ENCODE peak calls at places on chromosome 15, in seven cellular contexts. C, J, R, L, O, W and K are unnamed samples.

GRCh38 chr15:67049351-67050044 is 15.9 kb upstream of the SMAD3 start:
- DNase-seq in C (peak), J (no peak), R (no peak), W (no peak), L (no peak), O (no peak), K (no peak)

GRCh38 chr15:55799287-55800212 is 56.6 kb upstream of the PRTG start:
- DNase-seq in R (no peak), W (no peak), L (peak), O (no peak), C (no peak), J (peak), K (peak)

GRCh38 chr15:69668963-69669362 is 216.3 kb downstream of the RPLP1 start:
- DNase-seq in J (peak), R (no peak), W (no peak), C (peak), O (no peak), L (peak), K (no peak)

GRCh38 chr15:100229181-100230163 is 112.3 kb downstream of the ADAMTS17 start:
- DNase-seq in L (no peak), C (no peak), J (no peak), W (no peak), R (no peak), O (peak), K (no peak)

GRCh38 chr15:96115642-96116041 is 214.9 kb upstream of the NR2F2 start:
- DNase-seq in J (no peak), L (no peak), C (no peak), W (no peak), O (no peak), R (no peak), K (no peak)

GRCh38 chr15:78767331-78767951 is 43.8 kb downstream of the ADAMTS7 start:
- DNase-seq in J (no peak), O (no peak), L (no peak), W (no peak), C (peak), R (no peak), K (no peak)

GRCh38 chr15:83446904-83447708 is at the start of gene SH3GL3:
- DNase-seq in C (peak), R (no peak), O (no peak), L (no peak), J (peak), W (peak), K (peak)

GRCh38 chr15:90184786-90185704 is 16.1 kb upstream of the SEMA4B start:
- DNase-seq in L (peak), J (peak), C (peak), W (no peak), O (peak), R (no peak), K (peak)

GRCh38 chr15:39184701-39185390 is 396.0 kb upstream of the THBS1 start:
- DNase-seq in O (no peak), W (no peak), J (no peak), R (no peak), L (no peak), C (no peak), K (no peak)

GRCh38 chr15:93036922-93037321 is 52.1 kb downstream of the RGMA start:
- DNase-seq in J (no peak), W (no peak), O (no peak), L (no peak), R (no peak), C (peak), K (no peak)